ENCODE peak calls at places on chromosomes 3 and 15, in ten cellular contexts. M is cardiac muscle cell, X is GM20000, Y is AG09319, A is WTC11, J is heart left ventricle, T is AG04450, Z is neural crest cell, K is breast epithelium, V is HFF-Myc. D is an unnamed sample.

GRCh38 chr15:40466426-40467259 is 4.1 kb upstream of the CHST14 start:
- DNase-seq in M (no peak), X (no peak), Y (no peak), A (no peak), J (peak), T (no peak), Z (no peak), K (no peak), V (no peak), D (no peak)

GRCh38 chr3:129626744-129627349 is 20.4 kb upstream of the PLXND1 start:
- DNase-seq in M (peak), X (peak), Y (no peak), A (peak), J (peak), T (no peak), Z (peak), K (peak), V (peak), D (peak)

GRCh38 chr15:68608206-68608843 is 29.5 kb downstream of the CORO2B start:
- DNase-seq in M (peak), X (no peak), Y (no peak), A (no peak), J (peak), T (no peak), Z (no peak), K (no peak), V (no peak), D (no peak)

GRCh38 chr15:78082743-78083110 is 5.2 kb upstream of the TBC1D2B start:
- DNase-seq in M (no peak), X (no peak), Y (no peak), A (no peak), J (no peak), T (no peak), Z (no peak), K (no peak), V (no peak), D (no peak)

GRCh38 chr3:13353936-13354542 is 66.1 kb downstream of the NUP210 start:
- DNase-seq in M (peak), X (no peak), Y (no peak), A (no peak), J (no peak), T (no peak), Z (no peak), K (no peak), V (no peak), D (no peak)

GRCh38 chr3:33277193-33277882 is at the start of gene FBXL2:
- DNase-seq in M (peak), X (peak), Y (peak), A (peak), J (peak), T (peak), Z (peak), K (peak), V (no peak), D (no peak)

GRCh38 chr15:64010719-64011118 is 35.6 kb downstream of the DAPK2 start:
- DNase-seq in M (no peak), X (peak), Y (peak), A (no peak), J (peak), T (no peak), Z (no peak), K (no peak), V (peak), D (peak)

GRCh38 chr3:178369006-178369405 is 167.2 kb upstream of the KCNMB2 start:
- DNase-seq in M (no peak), X (no peak), Y (no peak), A (no peak), J (no peak), T (no peak), Z (no peak), K (no peak), V (no peak), D (no peak)

GRCh38 chr15:101088788-101089578 is 162.9 kb downstream of the CHSY1 start:
- DNase-seq in M (peak), X (peak), Y (no peak), A (peak), J (peak), T (no peak), Z (peak), K (peak), V (no peak), D (peak)

GRCh38 chr3:37542772-37543449 is 318.8 kb upstream of the CTDSPL start:
- DNase-seq in M (no peak), X (no peak), Y (no peak), A (no peak), J (no peak), T (no peak), Z (no peak), K (no peak), V (no peak), D (no peak)

GRCh38 chr15:74779162-74779648 is 2.7 kb upstream of the CSK start:
- DNase-seq in M (no peak), X (no peak), Y (no peak), A (no peak), J (no peak), T (no peak), Z (no peak), K (no peak), V (no peak), D (no peak)

GRCh38 chr3:25173610-25174009 is 254.5 kb upstream of the RARB start:
- DNase-seq in M (no peak), X (no peak), Y (no peak), A (no peak), J (no peak), T (no peak), Z (no peak), K (no peak), V (no peak), D (no peak)

GRCh38 chr15:77877869-77878577 is 199.5 kb downstream of the TBC1D2B start:
- DNase-seq in M (no peak), X (no peak), Y (no peak), A (no peak), J (no peak), T (no peak), Z (no peak), K (no peak), V (no peak), D (no peak)

GRCh38 chr3:45612918-45613602 is 18.5 kb downstream of the LIMD1 start:
- DNase-seq in M (no peak), X (peak), Y (no peak), A (no peak), J (no peak), T (no peak), Z (no peak), K (no peak), V (no peak), D (no peak)

GRCh38 chr3:8239718-8240698 is 261.6 kb upstream of the LMCD1 start:
- DNase-seq in M (peak), X (peak), Y (peak), A (peak), J (no peak), T (peak), Z (peak), K (no peak), V (peak), D (no peak)

GRCh38 chr15:25730918-25731317 is 132.2 kb downstream of the ATP10A start:
- DNase-seq in M (no peak), X (no peak), Y (no peak), A (no peak), J (no peak), T (no peak), Z (no peak), K (no peak), V (no peak), D (no peak)

GRCh38 chr15:44447772-44448376 is 20.4 kb downstream of the CTDSPL2 start:
- DNase-seq in M (no peak), X (no peak), Y (no peak), A (no peak), J (no peak), T (no peak), Z (no peak), K (no peak), V (no peak), D (no peak)

GRCh38 chr3:14876942-14877341 is 58.2 kb downstream of the FGD5 start:
- DNase-seq in M (no peak), X (no peak), Y (peak), A (no peak), J (peak), T (no peak), Z (no peak), K (peak), V (no peak), D (no peak)

GRCh38 chr3:171514466-171514865 is 54.3 kb upstream of the TNIK start:
- DNase-seq in M (no peak), X (no peak), Y (no peak), A (no peak), J (no peak), T (no peak), Z (no peak), K (no peak), V (no peak), D (no peak)

GRCh38 chr3:71397046-71397445 is 186.5 kb downstream of the FOXP1 start:
- DNase-seq in M (peak), X (no peak), Y (no peak), A (no peak), J (no peak), T (no peak), Z (peak), K (no peak), V (peak), D (no peak)

GRCh38 chr3:150725548-150725947 is 21.8 kb upstream of the ERICH6 start:
- DNase-seq in M (no peak), X (no peak), Y (no peak), A (no peak), J (no peak), T (no peak), Z (no peak), K (no peak), V (no peak), D (no peak)

GRCh38 chr15:39154776-39155175 is 426.1 kb upstream of the THBS1 start:
- DNase-seq in M (no peak), X (no peak), Y (no peak), A (no peak), J (no peak), T (no peak), Z (no peak), K (no peak), V (no peak), D (no peak)

GRCh38 chr3:25110642-25111041 is 317.4 kb upstream of the RARB start:
- DNase-seq in M (no peak), X (no peak), Y (no peak), A (no peak), J (no peak), T (no peak), Z (no peak), K (no peak), V (no peak), D (no peak)

GRCh38 chr3:89527736-89528335 is 420.4 kb downstream of the EPHA3 start:
- DNase-seq in M (no peak), X (no peak), Y (no peak), A (no peak), J (no peak), T (no peak), Z (no peak), K (no peak), V (no peak), D (no peak)

GRCh38 chr15:74383695-74384565 is 16.5 kb upstream of the CYP11A1 start:
- DNase-seq in M (no peak), X (peak), Y (no peak), A (no peak), J (no peak), T (no peak), Z (no peak), K (no peak), V (no peak), D (no peak)

GRCh38 chr3:100129944-100130343 is 15.6 kb upstream of the FILIP1L start:
- DNase-seq in M (no peak), X (no peak), Y (no peak), A (no peak), J (no peak), T (no peak), Z (no peak), K (no peak), V (no peak), D (no peak)

DNA sequence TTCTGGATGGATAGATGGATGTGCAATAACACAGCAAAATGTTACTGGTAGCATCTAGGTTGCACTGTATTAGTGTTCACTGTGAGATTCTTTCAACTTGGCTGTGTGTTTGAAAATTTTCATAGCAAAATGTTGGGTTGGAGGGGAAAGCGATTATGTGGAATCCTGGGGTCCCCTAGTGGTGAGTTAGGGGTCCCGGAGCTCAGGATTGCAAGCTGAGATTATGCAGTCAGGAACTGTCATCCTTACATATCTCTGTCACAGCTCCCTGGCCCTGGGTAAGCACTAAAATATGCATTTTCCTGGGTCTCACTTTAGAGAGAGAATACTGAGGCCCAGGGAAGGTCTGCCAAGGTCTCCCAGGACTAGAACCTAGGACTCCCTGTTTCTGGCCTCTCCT is 77.2 kb downstream of the CEMIP start:
- DNase-seq in M (no peak), X (no peak), Y (no peak), A (no peak), J (no peak), T (no peak), Z (no peak), K (no peak), V (no peak), D (no peak)
- TF ChIP-seq CTCF in M (peak), X (no peak), Y (peak), A (peak), J (no peak), T (peak), Z (peak), K (no peak), V (peak), D (no peak)

GRCh38 chr15:89389841-89390603 is 55.4 kb upstream of the POLG start:
- DNase-seq in M (no peak), X (no peak), Y (no peak), A (no peak), J (no peak), T (no peak), Z (no peak), K (no peak), V (no peak), D (no peak)
- TF ChIP-seq CTCF in M (no peak), X (no peak), Y (no peak), A (no peak), J (no peak), T (no peak), Z (no peak), K (no peak), V (no peak), D (no peak)

DNA sequence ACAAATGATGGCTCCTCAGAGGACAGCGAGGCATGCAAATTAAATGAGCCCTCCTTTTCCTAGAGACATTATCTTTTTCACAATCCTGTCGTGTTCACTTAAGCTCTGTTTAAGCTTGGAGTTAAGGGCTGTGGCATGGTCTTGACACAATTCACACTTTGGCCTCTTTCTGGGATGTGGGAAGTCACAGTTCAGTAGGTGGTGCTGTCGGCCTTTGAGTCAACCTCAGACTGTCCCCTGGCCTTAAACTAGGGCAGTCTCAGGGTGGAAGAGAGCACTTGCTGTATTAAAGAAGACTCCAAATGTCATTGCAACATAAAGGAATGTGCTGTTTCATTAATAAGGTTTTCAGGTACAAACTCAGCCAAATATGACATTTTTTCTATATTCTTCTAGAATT is 351.0 kb downstream of the MCTP2 start:
- DNase-seq in M (peak), X (peak), Y (no peak), A (peak), J (no peak), T (no peak), Z (peak), K (no peak), V (no peak), D (no peak)
- TF ChIP-seq CTCF in M (peak), X (peak), Y (no peak), A (no peak), J (peak), T (no peak), Z (peak), K (no peak), V (no peak), D (peak)

GRCh38 chr15:61835476-61836106 is 224.7 kb downstream of the VPS13C start:
- DNase-seq in M (peak), X (peak), Y (peak), A (peak), J (peak), T (no peak), Z (peak), K (no peak), V (peak), D (peak)

GRCh38 chr15:61831505-61831921 is 228.7 kb downstream of the VPS13C start:
- DNase-seq in M (no peak), X (no peak), Y (no peak), A (no peak), J (no peak), T (no peak), Z (no peak), K (no peak), V (no peak), D (no peak)

GRCh38 chr15:61832223-61832622 is 228.0 kb downstream of the VPS13C start:
- DNase-seq in M (no peak), X (no peak), Y (no peak), A (no peak), J (no peak), T (no peak), Z (no peak), K (no peak), V (no peak), D (no peak)

GRCh38 chr15:61835029-61835428 is 225.2 kb downstream of the VPS13C start:
- DNase-seq in M (no peak), X (no peak), Y (no peak), A (no peak), J (no peak), T (no peak), Z (no peak), K (no peak), V (no peak), D (no peak)

DNA sequence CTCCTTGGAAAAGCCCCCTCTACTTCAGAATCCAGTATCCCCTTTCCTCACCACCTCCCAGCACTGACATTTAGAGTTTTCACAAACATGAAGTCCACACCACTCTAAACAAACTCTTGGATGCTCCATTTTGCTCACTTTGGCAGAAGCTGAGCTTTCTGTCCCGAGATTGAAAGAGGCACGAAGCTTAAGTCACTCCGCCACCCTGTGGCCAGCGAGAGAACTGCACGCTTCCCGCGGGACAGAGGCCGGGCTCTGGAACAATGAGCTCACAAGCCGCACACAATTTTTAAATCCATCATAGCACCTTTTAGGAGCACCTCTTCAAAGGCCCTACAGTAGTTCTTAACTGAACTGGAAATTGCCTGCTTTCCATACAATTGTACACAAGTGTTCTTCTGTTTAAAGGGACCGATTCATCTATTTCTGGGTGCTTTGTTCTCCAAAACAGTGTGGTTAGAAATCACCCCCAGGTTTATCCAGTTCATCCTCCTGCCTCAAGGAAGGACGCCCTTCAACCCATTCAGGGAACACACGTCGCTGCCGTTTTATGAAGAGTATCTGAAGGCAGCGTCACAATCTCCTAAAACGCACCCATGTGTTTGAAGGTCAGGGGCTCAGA is 226.1 kb downstream of the VPS13C start:
- DNase-seq in M (peak), X (peak), Y (peak), A (peak), J (peak), T (peak), Z (peak), K (peak), V (peak), D (peak)
- TF ChIP-seq CTCF in M (peak), X (peak), Y (peak), A (peak), J (peak), T (peak), Z (peak), K (peak), V (peak), D (peak)

GRCh38 chr3:48188266-48189201 is at the start of gene CDC25A:
- DNase-seq in M (peak), X (peak), Y (peak), A (peak), J (peak), T (peak), Z (peak), K (peak), V (peak), D (peak)
- TF ChIP-seq CTCF in M (no peak), X (no peak), Y (no peak), A (no peak), J (no peak), T (no peak), Z (no peak), K (no peak), V (no peak), D (no peak)

GRCh38 chr3:122458992-122459391 is 43.1 kb upstream of the WDR5B start:
- DNase-seq in M (peak), X (no peak), Y (peak), A (no peak), J (no peak), T (peak), Z (no peak), K (no peak), V (peak), D (no peak)
- TF ChIP-seq CTCF in M (peak), X (peak), Y (peak), A (no peak), J (peak), T (peak), Z (peak), K (peak), V (peak), D (peak)

GRCh38 chr3:132722165-132723023 is at the start of gene NPHP3:
- DNase-seq in M (peak), X (peak), Y (peak), A (peak), J (peak), T (peak), Z (peak), K (peak), V (peak), D (peak)
- TF ChIP-seq CTCF in M (no peak), X (no peak), Y (no peak), A (no peak), J (peak), T (no peak), Z (peak), K (peak), V (no peak), D (no peak)